ENCODE peak calls at places on chromosomes 12 and 14, in five cellular contexts. B, D, U, X and P are unnamed samples. For H3K27me3, the result is how much of the 10 kb centered on the place peaks cover.

GRCh38 chr12:113214938-113215400 is 6.3 kb upstream of the TPCN1 start:
- DNase-seq in X (peak), D (no peak), U (peak), B (peak), P (peak)

GRCh38 chr14:103196716-103197115 is 73.5 kb downstream of the TNFAIP2 start:
- DNase-seq in X (no peak), D (no peak), B (peak), U (no peak), P (no peak)

GRCh38 chr12:42607584-42607984 is 18.0 kb upstream of the PRICKLE1 start:
- DNase-seq in U (no peak), B (no peak), X (no peak), D (no peak), P (no peak)

GRCh38 chr14:89425931-89426330 is 8.9 kb upstream of the FOXN3 start:
- DNase-seq in X (no peak), B (peak), U (no peak), D (no peak), P (peak)

GRCh38 chr12:84964048-84964447 is 51.4 kb upstream of the SLC6A15 start:
- DNase-seq in X (no peak), U (no peak), B (no peak), D (no peak), P (no peak)

GRCh38 chr12:16021666-16022065 is 110.5 kb downstream of the DERA start:
- DNase-seq in B (no peak), U (no peak), D (no peak), X (no peak), P (no peak)

GRCh38 chr14:65958664-65959562 is 527.3 kb upstream of the CCDC196 start:
- DNase-seq in U (no peak), X (no peak), D (no peak), B (no peak), P (no peak)

GRCh38 chr14:74934476-74935339 is 11.6 kb upstream of the RPS6KL1 start:
- DNase-seq in B (no peak), X (peak), D (no peak), U (no peak), P (no peak)

GRCh38 chr14:94750371-94750770 is 19.5 kb downstream of the GSC start:
- DNase-seq in B (no peak), U (no peak), X (no peak), D (no peak), P (no peak)

GRCh38 chr12:114672817-114673168 is 11.2 kb downstream of the TBX3 start:
- DNase-seq in X (no peak), D (no peak), U (no peak), B (no peak), P (no peak)
- H3K27me3 ChIP-seq in X (under half), D (under half), U (under half), B (under half), P (under half)

GRCh38 chr14:36212987-36213386 is 36.5 kb upstream of the PTCSC3 start:
- DNase-seq in X (no peak), D (no peak), U (no peak), B (no peak), P (no peak)

GRCh38 chr14:36212577-36212976 is 36.1 kb upstream of the PTCSC3 start:
- DNase-seq in X (no peak), U (no peak), D (no peak), B (no peak), P (no peak)

GRCh38 chr14:36208690-36209278 is 32.3 kb upstream of the PTCSC3 start:
- DNase-seq in D (no peak), X (no peak), U (no peak), B (no peak), P (no peak)

GRCh38 chr14:36204674-36205073 is 28.2 kb upstream of the PTCSC3 start:
- DNase-seq in U (no peak), X (no peak), B (no peak), D (no peak), P (no peak)

DNA sequence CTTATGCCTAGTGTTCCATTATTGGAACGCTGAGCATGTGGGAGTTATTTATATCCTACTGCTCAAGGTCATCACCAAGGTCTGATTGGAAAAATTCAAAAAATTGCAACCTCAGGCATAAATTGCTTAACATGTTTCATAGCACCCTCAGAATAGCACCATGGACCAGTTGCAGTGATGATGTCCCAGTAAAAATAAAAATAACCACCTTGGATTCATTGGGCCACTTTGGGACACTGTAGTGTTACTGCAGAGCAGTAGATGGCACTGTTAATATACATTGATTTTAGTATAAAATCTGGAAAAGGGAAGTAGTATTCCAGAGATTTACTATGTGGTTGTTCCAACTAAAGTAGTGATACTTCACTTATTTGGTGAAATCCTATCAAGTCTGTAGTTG is 31.0 kb upstream of the PTCSC3 start:
- DNase-seq in D (no peak), B (no peak), X (no peak), U (no peak), P (no peak)
- TF ChIP-seq CTCF in D (no peak), B (peak), X (no peak), U (no peak), P (peak)

DNA sequence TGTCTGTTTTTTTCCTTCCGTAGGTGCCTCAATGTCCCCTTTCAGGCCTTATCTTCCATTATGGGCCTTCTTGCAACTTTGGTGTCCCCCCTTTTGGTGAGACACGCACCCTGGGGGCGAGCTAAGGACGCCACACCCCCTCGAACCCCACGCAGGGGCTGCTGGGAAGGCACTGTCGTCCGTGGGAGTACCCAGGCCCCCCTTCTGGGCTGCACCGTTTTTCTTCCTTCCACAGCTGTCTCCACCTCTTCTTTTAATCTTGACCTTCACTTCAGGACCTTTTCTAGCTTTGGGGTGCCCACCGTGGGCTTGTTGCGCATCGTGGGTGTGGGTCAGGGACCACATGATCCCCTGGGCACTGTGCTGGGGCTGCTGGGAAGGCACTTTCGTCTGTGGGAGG is 271.8 kb downstream of the ALG10 start:
- DNase-seq in B (no peak), D (no peak), U (no peak), X (no peak), P (no peak)
- H3K4me3 ChIP-seq in B (no peak), D (no peak), U (no peak), X (no peak), P (no peak)

GRCh38 chr12:131460516-131460915 is 250.4 kb upstream of the SFSWAP start:
- DNase-seq in U (no peak), D (no peak), X (no peak), B (no peak), P (no peak)
- H3K27me3 ChIP-seq in U (under half), D (under half), X (under half), B (under half), P (under half)

GRCh38 chr12:93875157-93875556 is 198.0 kb downstream of the CRADD start:
- DNase-seq in X (no peak), B (no peak), U (no peak), D (no peak), P (no peak)
- TF ChIP-seq CTCF in X (no peak), B (no peak), U (no peak), D (no peak), P (no peak)

DNA sequence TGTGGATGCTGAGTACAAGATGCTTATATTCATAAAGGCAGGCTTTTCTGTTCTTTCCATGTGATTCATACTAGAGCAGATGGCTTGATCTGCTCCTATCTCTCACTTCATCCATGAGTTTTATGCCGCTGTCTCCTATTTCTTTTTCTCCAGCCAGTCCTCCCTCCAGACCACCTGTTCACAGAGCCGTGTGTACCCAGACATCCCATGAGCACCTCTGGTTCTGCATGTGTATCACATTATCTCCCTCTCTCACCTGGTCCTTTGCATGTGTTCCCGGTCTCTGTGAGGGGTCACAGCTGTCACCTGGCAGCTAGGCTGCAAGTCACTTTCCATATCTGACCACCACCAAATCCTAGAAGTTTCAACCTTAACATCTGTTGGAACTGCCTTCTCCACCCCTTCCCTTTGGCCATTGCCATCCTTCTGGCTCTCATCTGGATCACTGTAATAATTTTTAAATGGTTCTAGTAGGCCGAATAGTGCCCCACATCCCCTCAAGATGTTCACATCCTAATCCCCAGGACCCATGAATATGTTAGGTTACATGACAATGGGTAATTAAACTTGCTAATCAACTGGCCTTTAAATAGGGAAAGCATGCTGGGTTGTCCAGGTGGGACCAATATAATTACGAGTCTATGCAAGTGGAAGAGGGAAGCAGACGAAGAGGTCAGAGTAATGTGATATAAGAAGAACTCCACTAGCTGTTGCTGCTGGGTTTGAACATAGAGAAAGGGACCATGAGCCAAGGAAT is 168.1 kb downstream of the SNAPC1 start:
- DNase-seq in U (no peak), X (no peak), D (no peak), B (no peak), P (no peak)
- H3K4me3 ChIP-seq in U (no peak), X (no peak), D (no peak), B (no peak), P (no peak)

GRCh38 chr14:72479471-72479931 is 414.4 kb downstream of the DPF3 start:
- DNase-seq in D (no peak), B (no peak), X (no peak), U (no peak), P (no peak)

GRCh38 chr14:72478397-72479025 is 415.4 kb downstream of the DPF3 start:
- DNase-seq in B (no peak), D (no peak), X (no peak), U (no peak), P (no peak)

GRCh38 chr14:72476657-72477499 is 417.0 kb downstream of the DPF3 start:
- DNase-seq in D (peak), B (peak), U (no peak), X (peak), P (peak)

GRCh38 chr14:72480465-72481243 is 413.2 kb downstream of the DPF3 start:
- DNase-seq in B (no peak), X (no peak), U (no peak), D (no peak), P (no peak)
- H3K27me3 ChIP-seq in B (under half), X (under half), U (under half), D (under half), P (under half)